ENCODE peak calls at places on chromosomes 13 and 19, in eight cellular contexts. R is H54; C is stimulated activated naive CD8-positive, alpha-beta T cell treated with anti-CD3 and anti-CD28 coated beads, Interleukin-15, amount 100 ng/mL, for 72 hours; I is NCI-H460; W is T-helper 1 cell; A is hepatic stellate cell; H is NCI-H146; J is neural crest cell. N is an unnamed sample.

GRCh38 chr13:27370305-27370853 is 54.0 kb upstream of the GTF3A start:
- DNase-seq in R (no peak), C (no peak), I (no peak), W (no peak), A (no peak), H (no peak), J (no peak), N (no peak)

GRCh38 chr19:5436101-5436947 is 18.9 kb upstream of the ZNRF4 start:
- DNase-seq in R (peak), C (no peak), I (no peak), W (no peak), A (peak), H (no peak), J (peak), N (no peak)

GRCh38 chr19:5393088-5393487 is 52.5 kb upstream of the PTPRS start:
- DNase-seq in R (no peak), C (no peak), I (no peak), W (no peak), A (no peak), H (no peak), J (no peak), N (no peak)

GRCh38 chr13:101211261-101211660 is 205.0 kb downstream of the NALCN start:
- DNase-seq in R (peak), C (no peak), I (peak), W (no peak), A (peak), H (no peak), J (no peak), N (peak)

GRCh38 chr19:10074153-10074552 is 12.0 kb upstream of the SHFL start:
- DNase-seq in R (no peak), C (peak), I (no peak), W (no peak), A (no peak), H (no peak), J (no peak), N (peak)

GRCh38 chr19:49073514-49074378 is 1.2 kb upstream of the KCNA7 start:
- DNase-seq in R (no peak), C (no peak), I (no peak), W (no peak), A (no peak), H (peak), J (no peak), N (peak)

GRCh38 chr19:1556639-1557070 is 11.5 kb downstream of the MEX3D start:
- DNase-seq in R (no peak), C (no peak), I (no peak), W (no peak), A (no peak), H (no peak), J (no peak), N (no peak)

GRCh38 chr19:41351339-41352245 is 2.1 kb downstream of the TGFB1 start:
- DNase-seq in R (peak), C (peak), I (peak), W (peak), A (peak), H (peak), J (no peak), N (peak)